ENCODE peak calls at places on chromosomes 3 and 15, in six cellular contexts. Y is SK-N-SH, Z is A549, X is Panc1, B is GM23338, F is HepG2. I is an unnamed sample.

GRCh38 chr3:73552700-73553099 is 72.0 kb downstream of the PDZRN3 start:
- DNase-seq in F (no peak), Y (no peak), Z (no peak), B (no peak), X (no peak), I (no peak)

GRCh38 chr15:36106640-36107335 is 472.6 kb upstream of the CDIN1 start:
- DNase-seq in Y (no peak), B (peak), F (no peak), X (no peak), Z (no peak), I (no peak)

GRCh38 chr3:112424394-112424793 is 74.9 kb downstream of the BTLA start:
- DNase-seq in X (no peak), Z (no peak), B (no peak), F (no peak), Y (no peak), I (no peak)

GRCh38 chr15:98442379-98442833 is 205.9 kb upstream of the IGF1R start:
- DNase-seq in X (peak), Z (peak), B (peak), Y (peak), F (peak), I (peak)

GRCh38 chr3:125512135-125512920 is 7.7 kb downstream of the SNX4 start:
- DNase-seq in Z (no peak), X (no peak), F (no peak), B (no peak), Y (peak), I (no peak)

GRCh38 chr3:117407317-117407716 is 697.7 kb downstream of the TUSC7 start:
- DNase-seq in B (peak), F (peak), X (no peak), Z (peak), Y (no peak), I (peak)

GRCh38 chr3:45105855-45106655 is 40.1 kb downstream of the CDCP1 start:
- DNase-seq in Y (no peak), F (no peak), B (no peak), X (peak), Z (no peak), I (peak)

GRCh38 chr3:23385327-23385726 is 182.2 kb downstream of the UBE2E2 start:
- DNase-seq in F (no peak), B (no peak), X (no peak), Z (no peak), Y (no peak), I (no peak)

GRCh38 chr3:141312359-141313090 is 55.8 kb upstream of the ZBTB38 start:
- DNase-seq in Y (no peak), Z (no peak), F (no peak), B (no peak), X (no peak), I (no peak)

GRCh38 chr15:32904448-32904847 is 186.6 kb downstream of the GREM1 start:
- DNase-seq in Z (no peak), B (no peak), X (no peak), Y (no peak), F (no peak), I (no peak)

GRCh38 chr3:189813652-189814245 is 182.6 kb downstream of the TP63 start:
- DNase-seq in F (no peak), X (no peak), Y (no peak), Z (no peak), B (peak), I (no peak)

GRCh38 chr3:4845882-4846281 is 133.4 kb upstream of the BHLHE40 start:
- DNase-seq in Z (no peak), X (no peak), B (no peak), F (no peak), Y (no peak), I (no peak)

GRCh38 chr15:33135355-33135781 is 59.1 kb downstream of the FMN1 start:
- DNase-seq in Z (no peak), B (no peak), Y (no peak), F (no peak), X (no peak), I (no peak)

GRCh38 chr3:123081718-123082369 is 15.0 kb downstream of the PDIA5 start:
- DNase-seq in F (no peak), X (no peak), B (no peak), Z (no peak), Y (peak), I (no peak)

GRCh38 chr3:133574260-133574881 is 885 bp downstream of the CDV3 start:
- DNase-seq in X (no peak), B (peak), F (peak), Z (no peak), Y (peak), I (peak)

GRCh38 chr3:190533511-190534282 is 19.8 kb downstream of the IL1RAP start:
- DNase-seq in Z (peak), Y (no peak), B (peak), X (no peak), F (no peak), I (no peak)

GRCh38 chr3:79351693-79352092 is 416.1 kb downstream of the ROBO1 start:
- DNase-seq in X (no peak), B (no peak), F (no peak), Z (no peak), Y (no peak), I (no peak)

GRCh38 chr3:58779934-58780333 is 113.4 kb upstream of the FAM3D start:
- DNase-seq in X (no peak), B (peak), F (no peak), Z (no peak), Y (no peak), I (no peak)

GRCh38 chr3:154338570-154338969 is 14.3 kb upstream of the DHX36 start:
- DNase-seq in Z (no peak), Y (no peak), F (no peak), X (no peak), B (no peak), I (no peak)

GRCh38 chr3:187951452-187952190 is 202.3 kb upstream of the LPP start:
- DNase-seq in B (no peak), Z (no peak), Y (no peak), X (no peak), F (no peak), I (peak)

GRCh38 chr15:39787479-39787878 is 4.8 kb upstream of the FSIP1 start:
- DNase-seq in Y (no peak), B (peak), Z (no peak), X (no peak), F (peak), I (no peak)
- H3K4me3 ChIP-seq in Y (no peak), B (no peak), Z (no peak), X (no peak), F (peak), I (no peak)

GRCh38 chr15:74869372-74869725 is 3.8 kb downstream of the SCAMP2 start:
- DNase-seq in X (no peak), Y (no peak), Z (no peak), F (no peak), B (no peak), I (no peak)
- TF ChIP-seq REST in X (no peak), Y (no peak), Z (no peak), F (no peak), B (no peak), I (no peak)

DNA sequence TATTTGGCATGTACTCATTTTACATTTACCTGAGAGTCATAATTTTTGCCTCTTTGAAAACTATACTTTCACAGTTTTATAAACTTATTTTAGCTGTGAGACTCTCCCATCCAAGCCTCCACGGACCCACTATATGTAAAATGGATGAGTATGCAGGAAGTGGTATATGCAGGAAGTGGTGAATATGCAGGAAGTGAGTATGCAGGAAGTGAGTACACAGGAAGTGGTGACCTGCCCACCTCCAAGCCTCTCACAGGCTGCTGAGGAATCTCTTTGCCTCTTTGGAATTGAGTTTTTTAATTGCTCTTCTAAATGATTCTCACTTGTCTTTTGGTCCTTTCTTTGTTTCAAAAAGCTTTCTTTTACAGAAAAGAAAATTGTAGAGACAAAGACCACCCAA is 85.2 kb downstream of the KBTBD8 start:
- DNase-seq in X (no peak), B (no peak), Z (no peak), Y (no peak), F (no peak), I (peak)
- H3K4me3 ChIP-seq in X (no peak), B (no peak), Z (no peak), Y (no peak), F (no peak), I (no peak)

GRCh38 chr3:176514297-176514696 is 683.0 kb downstream of the TBL1XR1 start:
- DNase-seq in F (peak), Z (peak), X (peak), Y (no peak), B (peak), I (peak)
- TF ChIP-seq REST in F (no peak), Z (no peak), X (no peak), Y (no peak), B (no peak), I (no peak)

GRCh38 chr3:42982645-42983412 is 3.7 kb downstream of the GASK1A start:
- DNase-seq in Z (no peak), X (no peak), B (no peak), F (no peak), Y (no peak), I (no peak)

GRCh38 chr3:42980909-42981308 is 1.8 kb downstream of the GASK1A start:
- DNase-seq in X (no peak), Z (no peak), B (peak), F (no peak), Y (no peak), I (no peak)

GRCh38 chr3:42983927-42984326 is 4.8 kb downstream of the GASK1A start:
- DNase-seq in Z (no peak), X (no peak), F (no peak), Y (no peak), B (no peak), I (no peak)

GRCh38 chr3:42979044-42979962 is at the start of gene GASK1A:
- DNase-seq in B (peak), F (no peak), Z (no peak), Y (peak), X (no peak), I (peak)

DNA sequence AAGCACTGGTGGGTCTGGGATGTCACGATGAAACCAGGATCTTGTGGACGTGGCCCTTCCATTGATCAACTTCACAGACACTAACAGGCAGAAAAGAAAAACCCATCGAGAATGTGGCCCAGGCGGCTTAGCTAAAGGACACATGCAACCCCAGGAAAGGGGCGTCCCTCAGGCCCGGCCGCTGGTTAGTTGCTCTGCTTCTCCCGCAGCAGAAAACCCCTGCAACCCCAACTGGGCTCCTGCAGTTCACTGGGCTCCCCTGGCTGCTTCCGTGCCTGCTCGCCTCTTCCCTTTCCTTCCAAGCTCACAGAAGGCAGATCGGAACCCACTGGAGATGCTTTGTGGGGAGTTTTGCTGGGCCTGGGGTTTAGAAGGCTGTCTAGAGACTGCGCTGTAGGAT is 1.1 kb downstream of the GASK1A start:
- DNase-seq in F (no peak), Y (no peak), X (no peak), Z (no peak), B (peak), I (no peak)
- H3K4me3 ChIP-seq in F (no peak), Y (no peak), X (no peak), Z (no peak), B (peak), I (no peak)

GRCh38 chr15:83248151-83248851 is 36.2 kb downstream of the BNC1 start:
- DNase-seq in F (peak), X (peak), B (peak), Z (peak), Y (peak), I (peak)
- TF ChIP-seq REST in F (no peak), X (no peak), B (no peak), Z (no peak), Y (no peak), I (no peak)

DNA sequence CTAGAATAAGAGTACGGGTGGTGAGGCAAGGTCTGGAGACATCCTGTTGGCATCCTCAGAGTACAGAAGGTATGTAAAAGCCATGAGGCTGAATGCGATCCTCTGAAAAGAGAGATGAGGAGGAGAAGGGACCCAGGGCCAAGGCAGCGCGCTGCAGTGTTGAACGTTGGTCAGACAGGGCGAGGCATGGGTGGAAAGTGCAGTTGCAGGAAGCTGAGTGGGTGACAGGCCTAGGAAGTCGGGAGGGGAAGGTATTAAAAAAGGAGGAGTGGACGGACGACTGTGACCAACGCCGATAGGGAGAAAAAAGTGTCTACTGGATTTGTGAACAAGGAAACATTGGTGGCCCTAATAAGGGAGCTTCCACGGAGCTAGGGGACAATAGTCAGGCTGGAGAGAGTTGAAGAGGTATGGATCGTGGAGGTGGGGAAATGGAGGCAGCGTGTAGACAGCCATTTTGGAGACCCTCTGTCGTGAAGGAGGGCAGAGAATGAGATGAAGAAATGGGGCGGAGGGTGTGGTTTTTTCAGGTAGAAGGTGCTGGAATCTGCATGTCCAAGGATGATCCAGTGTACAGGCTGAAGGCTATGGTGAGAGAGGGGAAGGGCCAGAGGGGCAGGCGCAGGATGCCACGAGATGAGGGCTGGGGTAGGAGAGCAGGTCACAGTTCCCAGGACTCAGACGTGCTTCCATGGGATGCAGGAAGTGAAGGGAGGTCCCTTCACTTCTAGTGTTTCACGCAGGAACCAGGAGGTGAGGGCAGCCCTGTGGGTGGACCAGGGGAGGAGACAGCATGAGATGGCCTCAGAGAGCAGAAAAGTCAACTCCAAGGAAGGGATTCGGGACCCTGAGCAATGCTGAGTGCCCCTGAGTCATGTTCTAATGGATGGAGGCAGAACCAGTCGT is 115.9 kb downstream of the ASB7 start:
- DNase-seq in F (no peak), Y (no peak), X (no peak), Z (no peak), B (no peak), I (no peak)
- H3K4me3 ChIP-seq in F (no peak), Y (no peak), X (no peak), Z (no peak), B (no peak), I (no peak)

GRCh38 chr15:67133738-67134576 is 68.6 kb downstream of the SMAD3 start:
- DNase-seq in Z (peak), B (peak), F (no peak), Y (no peak), X (no peak), I (no peak)
- TF ChIP-seq REST in Z (no peak), B (no peak), F (no peak), Y (no peak), X (no peak), I (no peak)

DNA sequence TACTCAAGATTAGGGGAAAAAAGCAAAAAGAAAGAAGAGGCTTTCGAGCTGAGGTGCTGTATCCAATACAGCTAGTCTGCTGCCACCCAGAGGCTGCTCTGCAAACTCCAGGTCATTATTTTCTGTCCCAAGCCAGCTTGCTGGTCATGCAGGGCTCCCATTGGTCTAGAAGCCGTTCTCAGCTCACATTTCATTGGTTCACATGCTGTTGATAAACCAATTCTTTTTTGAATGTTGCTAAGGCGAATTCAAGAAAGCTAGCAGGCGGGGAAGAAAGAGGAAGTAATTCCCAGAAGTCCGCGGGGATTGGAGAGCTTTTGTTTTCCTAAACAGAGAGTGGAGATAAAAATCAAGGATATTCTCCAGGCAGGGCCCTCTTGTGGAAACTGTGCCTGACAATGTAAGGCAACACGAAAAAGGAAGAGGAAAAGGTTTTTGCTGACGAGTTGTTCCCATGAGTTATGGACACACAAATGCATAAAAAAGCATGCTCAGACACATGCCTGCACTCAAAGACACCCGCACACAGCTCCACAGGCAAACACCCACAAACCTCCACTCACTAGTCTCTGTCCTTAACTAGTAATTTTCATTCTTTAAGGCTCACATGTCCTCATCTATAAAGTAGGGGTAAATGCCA is 33.4 kb downstream of the FSTL1 start:
- DNase-seq in B (peak), X (peak), Z (peak), F (peak), Y (peak), I (peak)
- H3K4me3 ChIP-seq in B (no peak), X (peak), Z (peak), F (peak), Y (peak), I (peak)

GRCh38 chr15:63089260-63090043 is 32.2 kb upstream of the LACTB start:
- DNase-seq in Y (peak), B (peak), X (no peak), F (peak), Z (peak), I (no peak)
- TF ChIP-seq REST in Y (peak), B (no peak), X (no peak), F (no peak), Z (no peak), I (no peak)